ENCODE peak calls at places on chromosomes 5 and 9, in eight cellular contexts. E is HFFc6, K is coronary artery, U is HCT116, A is MCF 10A, W is astrocyte, S is hepatocyte, B is fibroblast of mammary gland. O is an unnamed sample.

GRCh38 chr9:134724231-134724911 is 82.8 kb downstream of the COL5A1 start:
- DNase-seq in W (peak; percentile 52), E (peak; percentile 46), K (no peak), S (no peak), A (no peak), U (no peak), B (peak; percentile 78), O (no peak)

GRCh38 chr5:128649183-128649582 is 111.1 kb upstream of the FBN2 start:
- DNase-seq in W (no peak), U (no peak), B (peak; percentile 72), K (no peak), E (peak; percentile 23), S (no peak), A (peak; percentile 50), O (no peak)

GRCh38 chr9:109681301-109681700 is 98.7 kb upstream of the PALM2AKAP2 start:
- DNase-seq in E (no peak), U (no peak), W (no peak), B (no peak), A (no peak), K (no peak), S (no peak), O (no peak)

GRCh38 chr5:179268399-179268952 is 76.8 kb downstream of the ADAMTS2 start:
- DNase-seq in E (no peak), U (no peak), A (no peak), B (no peak), W (no peak), K (no peak), S (no peak), O (peak; percentile 63)

GRCh38 chr5:122478741-122479459 is 166.9 kb downstream of the SNCAIP start:
- DNase-seq in B (peak; percentile 7), U (peak; percentile 10), E (no peak), K (no peak), W (no peak), S (peak; percentile 55), A (peak; percentile 100), O (no peak)

GRCh38 chr9:94011134-94011533 is 56.0 kb upstream of the BARX1 start:
- DNase-seq in K (no peak), A (peak; percentile 27), S (no peak), W (no peak), U (no peak), E (no peak), B (peak; percentile 7), O (no peak)

GRCh38 chr9:121699271-121700164 is 48.1 kb downstream of the DAB2IP start:
- DNase-seq in K (no peak), W (peak; percentile 44), E (peak; percentile 25), A (peak; percentile 47), S (peak; percentile 62), U (no peak), B (peak; percentile 28), O (no peak)

GRCh38 chr5:169094586-169095409 is 206.1 kb downstream of the SLIT3 start:
- DNase-seq in S (no peak), K (no peak), B (peak; percentile 44), A (peak; percentile 68), E (peak; percentile 26), U (no peak), W (peak; percentile 69), O (no peak)

GRCh38 chr5:34007116-34007674 is 655 bp downstream of the AMACR start:
- DNase-seq in K (no peak), W (no peak), S (no peak), U (no peak), A (peak; percentile 6), E (no peak), B (no peak), O (no peak)

GRCh38 chr9:130263601-130264413 is 1.8 kb upstream of the HMCN2 start:
- DNase-seq in W (peak; percentile 18), K (no peak), A (peak; percentile 36), U (peak; percentile 10), S (no peak), E (no peak), B (peak; percentile 12), O (no peak)

GRCh38 chr9:80285325-80285724 is 713.6 kb downstream of the TLE4 start:
- DNase-seq in K (no peak), S (peak; percentile 11), A (peak; percentile 54), W (peak; percentile 6), B (peak; percentile 2), U (no peak), E (no peak), O (no peak)

GRCh38 chr5:149801307-149801985 is 71.3 kb downstream of the PPARGC1B start:
- DNase-seq in W (no peak), U (no peak), K (no peak), S (no peak), B (no peak), E (no peak), A (no peak), O (no peak)

GRCh38 chr9:32543047-32543446 is 9.1 kb upstream of the SMIM27 start:
- DNase-seq in S (no peak), K (no peak), E (no peak), U (no peak), B (no peak), W (no peak), A (no peak), O (no peak)

GRCh38 chr5:90548069-90548593 is 10.5 kb upstream of the ADGRV1 start:
- DNase-seq in E (peak; percentile 8), B (no peak), K (no peak), U (peak; percentile 42), S (peak; percentile 70), A (no peak), W (peak; percentile 15), O (no peak)

GRCh38 chr5:136330353-136330913 is 34.9 kb downstream of the TRPC7 start:
- DNase-seq in U (no peak), S (peak; percentile 20), A (no peak), W (no peak), E (no peak), K (no peak), B (no peak), O (no peak)

GRCh38 chr5:65803699-65804426 is 81.9 kb downstream of the NLN start:
- DNase-seq in B (no peak), W (peak; percentile 80), S (no peak), E (no peak), U (no peak), A (no peak), K (no peak), O (no peak)

GRCh38 chr5:146130440-146131045 is 25.2 kb upstream of the PLAC8L1 start:
- DNase-seq in U (no peak), S (peak; percentile 47), B (peak; percentile 52), E (peak; percentile 31), W (peak; percentile 10), K (no peak), A (peak; percentile 59), O (no peak)

GRCh38 chr5:543755-544674 is 19.8 kb upstream of the SLC9A3 start:
- DNase-seq in K (no peak), A (no peak), S (no peak), E (no peak), U (no peak), W (no peak), B (no peak), O (no peak)
- TF ChIP-seq CTCF in K (no peak), A (no peak), S (no peak), E (no peak), U (no peak), W (no peak), B (no peak), O (no peak)

DNA sequence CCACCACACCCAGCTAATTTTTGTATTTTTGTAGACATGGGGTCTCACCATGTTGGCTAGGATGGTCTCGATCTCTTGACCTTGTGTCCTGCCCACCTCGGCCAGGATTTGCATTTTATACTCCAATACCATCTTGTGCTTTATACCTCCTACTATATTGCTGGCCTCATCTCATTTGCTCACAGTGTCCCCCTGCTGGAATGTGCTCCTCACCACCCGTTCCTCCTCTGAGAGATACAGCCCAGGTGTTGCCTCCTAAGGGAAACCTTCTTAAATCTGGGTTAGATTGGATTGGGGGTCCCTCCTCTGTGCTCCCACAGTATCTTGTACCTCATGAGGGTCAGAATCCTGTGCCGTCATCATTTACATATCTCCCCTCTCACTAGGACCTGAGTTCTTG is 131.7 kb downstream of the PAPPA start:
- DNase-seq in U (no peak), B (no peak), W (no peak), K (no peak), A (no peak), E (no peak), S (no peak), O (no peak)
- TF ChIP-seq CTCF in U (peak; percentile 19), B (peak; percentile 9), W (no peak), K (no peak), A (peak; percentile 7), E (peak; percentile 25), S (peak; percentile 22), O (peak; percentile 41)

GRCh38 chr9:135923508-135923907 is 16.2 kb upstream of the CAMSAP1 start:
- DNase-seq in K (no peak), A (no peak), B (no peak), E (no peak), U (no peak), W (no peak), S (no peak), O (no peak)

GRCh38 chr9:135921749-135922310 is 14.5 kb upstream of the CAMSAP1 start:
- DNase-seq in S (no peak), W (no peak), U (no peak), B (no peak), A (no peak), E (no peak), K (no peak), O (no peak)

GRCh38 chr9:135920973-135921585 is 13.7 kb upstream of the CAMSAP1 start:
- DNase-seq in A (no peak), K (no peak), E (no peak), B (no peak), S (no peak), W (no peak), U (no peak), O (no peak)

GRCh38 chr9:135919318-135919717 is 12.0 kb upstream of the CAMSAP1 start:
- DNase-seq in B (no peak), U (no peak), W (no peak), E (no peak), A (no peak), K (no peak), S (no peak), O (no peak)

GRCh38 chr9:135920256-135920930 is 13.0 kb upstream of the CAMSAP1 start:
- DNase-seq in W (no peak), A (no peak), B (no peak), K (no peak), U (no peak), E (no peak), S (no peak), O (no peak)
- TF ChIP-seq CTCF in W (no peak), A (no peak), B (no peak), K (no peak), U (no peak), E (no peak), S (no peak), O (no peak)

DNA sequence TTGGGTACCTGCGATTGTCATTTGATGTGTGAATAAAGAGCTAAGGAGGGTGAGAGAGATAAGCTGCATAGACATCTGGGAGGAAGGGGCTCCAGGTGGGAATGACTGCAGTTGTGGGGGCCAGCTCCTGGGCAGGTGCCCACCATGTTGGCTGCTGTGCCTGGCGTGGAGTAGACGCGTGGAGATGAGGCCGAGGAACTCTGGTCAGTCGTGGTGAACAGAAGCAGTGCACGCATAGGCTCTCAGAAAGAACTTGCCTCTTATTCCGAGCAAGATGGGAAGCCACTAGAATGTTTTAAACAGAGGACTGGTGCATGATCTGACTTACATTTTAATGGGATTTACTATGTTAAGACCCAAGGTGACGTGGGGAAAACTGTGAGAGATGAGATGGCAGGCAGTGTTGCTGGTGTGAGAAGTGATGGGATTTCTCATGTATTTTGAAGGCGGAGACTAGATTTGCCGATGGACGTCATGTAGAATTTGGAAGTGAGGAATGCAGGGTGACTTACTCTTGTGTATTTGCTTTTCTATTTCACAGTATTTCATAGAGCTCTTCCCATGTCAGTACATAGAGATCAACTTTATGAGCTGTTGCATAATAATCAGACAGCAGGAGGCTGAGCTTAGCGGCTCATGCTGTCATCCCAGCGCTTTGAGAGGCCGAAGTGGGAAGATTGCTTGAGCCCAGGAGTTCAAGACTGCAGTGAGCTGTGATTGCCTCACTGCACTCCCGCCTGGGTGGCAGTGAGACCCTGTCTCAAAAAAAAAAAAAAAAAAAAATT is 71.1 kb downstream of the EHMT1 start:
- DNase-seq in K (no peak), A (peak; percentile 41), W (no peak), E (no peak), S (peak; percentile 69), U (no peak), B (peak; percentile 80), O (no peak)
- TF ChIP-seq CTCF in K (no peak), A (no peak), W (no peak), E (no peak), S (no peak), U (no peak), B (no peak), O (no peak)